ENCODE peak calls at places on chromosomes 12 and 14, in four cellular contexts. One of them, this sample, is unnamed.

GRCh38 chr12:29155079-29155478 is 6.0 kb downstream of the FAR2 start:
- DNase-seq in ovary: no peak
- DNase-seq in GM23338: no peak
- DNase-seq in mucosa of descending colon: no peak
- DNase-seq in this sample: no peak

GRCh38 chr12:72273499-72273837 is 1.3 kb downstream of the TRHDE start:
- DNase-seq in mucosa of descending colon: no peak
- DNase-seq in GM23338: peak; percentile 39
- DNase-seq in ovary: peak; percentile 31
- DNase-seq in this sample: no peak

GRCh38 chr14:55077155-55077554 is 25.7 kb downstream of the MAPK1IP1L start:
- DNase-seq in ovary: no peak
- DNase-seq in GM23338: peak; percentile 35
- DNase-seq in mucosa of descending colon: no peak
- DNase-seq in this sample: no peak

GRCh38 chr14:56594428-56594827 is 14.8 kb downstream of the TMEM260 start:
- DNase-seq in ovary: no peak
- DNase-seq in mucosa of descending colon: no peak
- DNase-seq in GM23338: no peak
- DNase-seq in this sample: no peak

GRCh38 chr14:67665886-67666285 is 8.5 kb downstream of the VTI1B start:
- DNase-seq in ovary: no peak
- DNase-seq in mucosa of descending colon: no peak
- DNase-seq in GM23338: no peak
- DNase-seq in this sample: no peak

GRCh38 chr14:32925439-32925838 is 13.2 kb upstream of the NPAS3 start:
- DNase-seq in mucosa of descending colon: no peak
- DNase-seq in ovary: no peak
- DNase-seq in GM23338: no peak
- DNase-seq in this sample: no peak

GRCh38 chr14:99348816-99349609 is 77.0 kb upstream of the BCL11B start:
- DNase-seq in ovary: no peak
- DNase-seq in mucosa of descending colon: no peak
- DNase-seq in GM23338: no peak
- DNase-seq in this sample: peak; percentile 12

GRCh38 chr12:112401054-112401453 is 8.4 kb downstream of the RPL6 start:
- DNase-seq in ovary: no peak
- DNase-seq in GM23338: no peak
- DNase-seq in mucosa of descending colon: no peak
- DNase-seq in this sample: no peak

GRCh38 chr12:43540474-43540873 is 11.5 kb downstream of the ADAMTS20 start:
- DNase-seq in GM23338: no peak
- DNase-seq in ovary: no peak
- DNase-seq in mucosa of descending colon: no peak
- DNase-seq in this sample: no peak

GRCh38 chr12:108835860-108836634 is 21.3 kb downstream of the SSH1 start:
- DNase-seq in ovary: no peak
- DNase-seq in GM23338: no peak
- DNase-seq in mucosa of descending colon: no peak
- DNase-seq in this sample: no peak

GRCh38 chr14:96268426-96269358 is 12.7 kb downstream of the BDKRB1 start:
- DNase-seq in mucosa of descending colon: peak; percentile 54
- DNase-seq in ovary: peak; percentile 35
- DNase-seq in GM23338: no peak
- DNase-seq in this sample: peak; percentile 92

GRCh38 chr12:107468182-107468581 is 217.4 kb upstream of the PWP1 start:
- DNase-seq in mucosa of descending colon: no peak
- DNase-seq in ovary: no peak
- DNase-seq in GM23338: peak; percentile 27
- DNase-seq in this sample: no peak

GRCh38 chr12:20339060-20339459 is 29.3 kb upstream of the PDE3A start:
- DNase-seq in GM23338: no peak
- DNase-seq in mucosa of descending colon: no peak
- DNase-seq in ovary: no peak
- DNase-seq in this sample: no peak

GRCh38 chr12:59322473-59322872 is 273.4 kb upstream of the SLC16A7 start:
- DNase-seq in mucosa of descending colon: no peak
- DNase-seq in GM23338: no peak
- DNase-seq in ovary: no peak
- DNase-seq in this sample: no peak

GRCh38 chr12:57810450-57810849 is 8.1 kb downstream of the AVIL start:
- DNase-seq in ovary: no peak
- DNase-seq in mucosa of descending colon: no peak
- DNase-seq in GM23338: no peak
- DNase-seq in this sample: no peak

GRCh38 chr12:76519538-76519937 is 40.0 kb downstream of the OSBPL8 start:
- DNase-seq in mucosa of descending colon: no peak
- DNase-seq in GM23338: no peak
- DNase-seq in ovary: no peak
- DNase-seq in this sample: no peak